ENCODE peak calls at places on chromosomes 11 and 22, in seven cellular contexts. E, W, A, T, K, Z and Y are unnamed samples.

GRCh38 chr11:70307176-70307575 is 36.7 kb downstream of the PPFIA1 start:
- DNase-seq in W (peak; percentile 48), T (no peak), Z (no peak), K (no peak), A (no peak), E (no peak), Y (no peak)

GRCh38 chr22:35318346-35319215 is 18.9 kb downstream of the TOM1 start:
- DNase-seq in K (no peak), Z (no peak), E (no peak), T (peak; percentile 25), W (no peak), A (no peak), Y (no peak)

GRCh38 chr11:18392434-18393321 is 1.7 kb upstream of the LDHA start:
- DNase-seq in T (no peak), E (no peak), Z (no peak), A (no peak), K (no peak), W (peak; percentile 14), Y (no peak)

GRCh38 chr11:81989093-81989492 is 744.6 kb downstream of the FAM181B start:
- DNase-seq in K (no peak), W (peak; percentile 20), Z (no peak), A (no peak), E (no peak), T (no peak), Y (no peak)

GRCh38 chr11:10623797-10624761 is 55.6 kb upstream of the LYVE1 start:
- DNase-seq in T (peak; percentile 55), A (peak; percentile 40), E (no peak), W (no peak), K (no peak), Z (peak; percentile 80), Y (no peak)

GRCh38 chr11:104772806-104773241 is 125.4 kb downstream of the CASP12 start:
- DNase-seq in E (no peak), W (peak; percentile 95), K (no peak), Z (no peak), A (no peak), T (no peak), Y (no peak)

GRCh38 chr11:97414801-97415200 is 1025.0 kb downstream of the JRKL start:
- DNase-seq in A (no peak), K (no peak), E (no peak), T (no peak), W (no peak), Z (no peak), Y (no peak)

GRCh38 chr11:72278911-72279310 is 34.9 kb upstream of the PHOX2A start:
- DNase-seq in A (no peak), T (no peak), E (no peak), W (peak; percentile 71), Z (no peak), K (no peak), Y (no peak)

GRCh38 chr22:37804502-37804885 is 3.2 kb upstream of the GCAT start:
- DNase-seq in E (no peak), K (no peak), Z (no peak), A (no peak), T (peak; percentile 64), W (no peak), Y (no peak)

GRCh38 chr11:121651267-121651625 is 198.5 kb upstream of the SORL1-AS1 start:
- DNase-seq in A (no peak), T (no peak), W (no peak), E (no peak), K (no peak), Z (no peak), Y (no peak)

GRCh38 chr11:65117206-65118096 is at the start of gene ZNHIT2:
- DNase-seq in W (peak; percentile 97), Z (peak; percentile 100), K (peak; percentile 100), A (peak; percentile 100), E (peak; percentile 99), T (peak; percentile 100), Y (peak; percentile 96)
- H3K4me1 ChIP-seq in W (peaks cover 18% of the 10 kb centered on the region), Z (peaks cover 49% of the 10 kb centered on the region), K (peaks cover 61% of the 10 kb centered on the region), A (peaks cover 30% of the 10 kb centered on the region), E (peaks cover 45% of the 10 kb centered on the region), T (peaks cover 9% of the 10 kb centered on the region), Y (peaks cover 28% of the 10 kb centered on the region)

GRCh38 chr11:117822522-117823033 is 2.0 kb downstream of the FXYD2 start:
- DNase-seq in Z (no peak), T (no peak), E (no peak), A (peak; percentile 4), K (peak; percentile 11), W (no peak), Y (no peak)
- H3K4me3 ChIP-seq in Z (no peak overlapping the region), T (no peak overlapping the region), E (no peak overlapping the region), A (no peak overlapping the region), K (no peak overlapping the region), W (no peak overlapping the region), Y (no peak overlapping the region)

GRCh38 chr22:27782065-27782464 is 19.5 kb downstream of the MN1 start:
- DNase-seq in A (no peak), E (no peak), W (no peak), K (no peak), Z (no peak), T (no peak), Y (no peak)
- H3K4me1 ChIP-seq in A (peaks cover 3% of the 10 kb centered on the region), E (no peaks in the 10 kb centered on the region), W (no peaks in the 10 kb centered on the region), K (no peaks in the 10 kb centered on the region), Z (peaks cover 24% of the 10 kb centered on the region), T (peaks cover 8% of the 10 kb centered on the region), Y (no peaks in the 10 kb centered on the region)

GRCh38 chr11:34030386-34030785 is 21.1 kb upstream of the CAPRIN1 start:
- DNase-seq in E (no peak), W (no peak), T (no peak), Z (no peak), A (no peak), K (no peak), Y (no peak)

GRCh38 chr11:34029176-34029575 is 22.4 kb upstream of the CAPRIN1 start:
- DNase-seq in K (no peak), W (no peak), E (no peak), T (no peak), A (peak; percentile 73), Z (no peak), Y (no peak)

GRCh38 chr11:34033399-34033798 is 18.1 kb upstream of the CAPRIN1 start:
- DNase-seq in E (no peak), W (no peak), Z (no peak), K (no peak), A (no peak), T (no peak), Y (no peak)

GRCh38 chr11:34036456-34036855 is 15.1 kb upstream of the CAPRIN1 start:
- DNase-seq in T (no peak), K (no peak), W (no peak), Z (no peak), E (no peak), A (no peak), Y (no peak)

GRCh38 chr11:34034053-34034452 is 17.5 kb upstream of the CAPRIN1 start:
- DNase-seq in Z (no peak), W (no peak), K (no peak), A (no peak), E (no peak), T (no peak), Y (no peak)
- H3K4me3 ChIP-seq in Z (no peak overlapping the region), W (no peak overlapping the region), K (no peak overlapping the region), A (no peak overlapping the region), E (no peak overlapping the region), T (no peak overlapping the region), Y (no peak overlapping the region)

GRCh38 chr11:120184371-120184945 is 26.4 kb upstream of the OAF start:
- DNase-seq in K (peak; percentile 28), W (no peak), E (no peak), Z (no peak), T (peak; percentile 69), A (no peak), Y (no peak)

GRCh38 chr11:120181446-120181992 is 29.3 kb upstream of the OAF start:
- DNase-seq in Z (no peak), T (no peak), A (no peak), K (peak; percentile 3), E (no peak), W (no peak), Y (no peak)

GRCh38 chr11:120183701-120184141 is 27.1 kb upstream of the OAF start:
- DNase-seq in Z (no peak), T (no peak), K (peak; percentile 12), E (no peak), W (no peak), A (no peak), Y (no peak)

GRCh38 chr11:120182357-120182756 is 28.5 kb upstream of the OAF start:
- DNase-seq in Z (no peak), W (no peak), A (no peak), K (peak; percentile 7), T (no peak), E (no peak), Y (no peak)

DNA sequence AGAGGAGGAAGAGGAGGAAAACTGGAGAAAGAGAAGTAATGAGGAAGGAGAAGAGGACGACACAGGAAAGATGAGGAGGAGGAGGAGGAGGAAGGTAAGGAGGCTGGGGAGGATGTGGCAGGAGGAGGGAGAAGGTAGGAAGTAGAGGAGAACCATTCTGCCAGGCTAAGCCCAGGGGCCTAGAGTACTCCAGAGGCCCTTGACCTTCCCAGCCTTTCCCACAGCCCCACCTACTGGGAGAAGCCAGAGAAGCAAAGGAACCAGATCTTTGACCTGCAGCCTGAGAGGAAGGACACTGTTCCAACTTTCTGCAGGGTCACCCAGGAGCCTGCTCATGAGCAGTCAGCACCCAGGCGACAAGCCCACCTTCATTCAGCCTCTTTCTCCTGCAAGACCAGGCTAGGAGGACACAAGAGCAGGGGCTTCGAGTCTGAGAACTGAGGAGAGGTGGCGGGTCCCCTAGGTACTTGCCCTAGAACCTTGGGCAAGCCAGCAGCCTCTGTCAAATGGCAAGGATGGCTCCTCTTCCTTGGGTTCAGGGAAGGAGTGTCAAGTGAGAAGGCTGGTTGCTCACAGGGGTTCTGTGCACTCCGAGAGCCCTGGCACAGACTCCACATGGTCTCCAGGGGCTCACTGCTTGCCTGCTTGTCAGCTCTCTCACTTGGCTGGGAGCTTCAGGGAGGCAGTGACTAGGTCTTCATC is 27.9 kb upstream of the OAF start:
- DNase-seq in A (peak; percentile 78), K (peak; percentile 77), T (no peak), Z (no peak), E (no peak), W (no peak), Y (peak; percentile 68)
- H3K4me1 ChIP-seq in A (peaks cover 57% of the 10 kb centered on the region), K (peaks cover 64% of the 10 kb centered on the region), T (peaks cover 44% of the 10 kb centered on the region), Z (peaks cover 14% of the 10 kb centered on the region), E (no peaks in the 10 kb centered on the region), W (peaks cover 28% of the 10 kb centered on the region), Y (no peaks in the 10 kb centered on the region)

GRCh38 chr11:2159536-2160413 is 1.2 kb downstream of the INS start:
- DNase-seq in E (no peak), Z (no peak), A (no peak), W (no peak), T (no peak), K (no peak), Y (no peak)

GRCh38 chr11:2160736-2161259 is at the start of gene INS:
- DNase-seq in K (no peak), A (no peak), E (no peak), Z (no peak), T (no peak), W (no peak), Y (no peak)

GRCh38 chr11:2157294-2158040 is 3.5 kb downstream of the INS start:
- DNase-seq in E (no peak), T (no peak), K (no peak), Z (no peak), A (no peak), W (no peak), Y (no peak)

GRCh38 chr11:2158291-2158737 is 2.7 kb downstream of the INS start:
- DNase-seq in T (no peak), Z (no peak), W (no peak), A (no peak), E (no peak), K (no peak), Y (no peak)

DNA sequence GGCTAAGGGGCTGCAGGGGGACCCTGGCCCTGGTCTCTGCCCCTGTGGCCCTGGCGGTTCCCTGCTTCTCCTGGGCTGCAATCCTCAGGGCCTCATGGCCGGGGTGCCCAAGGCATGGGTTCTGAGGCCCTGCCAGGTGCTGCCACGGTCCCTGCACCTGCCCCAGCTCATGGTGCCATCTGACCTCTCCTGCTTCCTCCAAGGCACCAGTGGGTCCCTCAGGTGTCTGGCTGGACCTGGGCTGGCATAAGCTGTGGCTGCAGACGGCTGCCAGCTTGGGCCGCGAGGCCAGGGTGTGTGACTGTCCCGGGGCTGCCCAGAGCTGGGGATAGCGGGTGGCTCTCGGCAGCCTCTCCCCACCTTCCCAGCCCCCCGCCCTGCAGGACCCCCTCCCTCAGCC is 2.0 kb downstream of the INS start:
- DNase-seq in T (no peak), K (no peak), Z (no peak), A (no peak), W (no peak), E (no peak), Y (no peak)
- H3K4me3 ChIP-seq in T (no peak overlapping the region), K (no peak overlapping the region), Z (no peak overlapping the region), A (no peak overlapping the region), W (no peak overlapping the region), E (no peak overlapping the region), Y (no peak overlapping the region)